ENCODE peak calls at places on chromosome 19, in ten cellular contexts. One of them, this sample, is unnamed.
A peak's percentile ranks its signal among the peaks of the same experiment; 100 is the strongest.

GRCh38 chr19:52658595-52658994 is 20.4 kb upstream of the ZNF83 start:
- DNase-seq in AG04450: no peak
- DNase-seq in left ventricle myocardium inferior: no peak
- DNase-seq in fibroblast of pulmonary artery: no peak
- DNase-seq in adrenal gland: no peak
- DNase-seq in uterus: no peak
- DNase-seq in hepatocyte: peak; percentile 61
- DNase-seq in AG09309: no peak
- DNase-seq in pancreas: no peak
- DNase-seq in GM12878: no peak
- DNase-seq in this sample: no peak

GRCh38 chr19:36245210-36246005 is 30.5 kb downstream of the ZNF146 start:
- DNase-seq in AG04450: no peak
- DNase-seq in left ventricle myocardium inferior: no peak
- DNase-seq in fibroblast of pulmonary artery: no peak
- DNase-seq in adrenal gland: no peak
- DNase-seq in uterus: no peak
- DNase-seq in hepatocyte: no peak
- DNase-seq in AG09309: no peak
- DNase-seq in pancreas: no peak
- DNase-seq in GM12878: no peak
- DNase-seq in this sample: no peak

GRCh38 chr19:4300589-4300988 is 1.6 kb downstream of the TMIGD2 start:
- DNase-seq in AG04450: no peak
- DNase-seq in left ventricle myocardium inferior: no peak
- DNase-seq in fibroblast of pulmonary artery: no peak
- DNase-seq in adrenal gland: no peak
- DNase-seq in uterus: no peak
- DNase-seq in hepatocyte: no peak
- DNase-seq in AG09309: no peak
- DNase-seq in pancreas: no peak
- DNase-seq in GM12878: no peak
- DNase-seq in this sample: no peak

GRCh38 chr19:53958168-53958571 is 4.6 kb upstream of the CACNG8 start:
- DNase-seq in AG04450: no peak
- DNase-seq in left ventricle myocardium inferior: no peak
- DNase-seq in fibroblast of pulmonary artery: peak; percentile 44
- DNase-seq in adrenal gland: no peak
- DNase-seq in uterus: no peak
- DNase-seq in hepatocyte: no peak
- DNase-seq in AG09309: no peak
- DNase-seq in pancreas: no peak
- DNase-seq in GM12878: no peak
- DNase-seq in this sample: no peak

GRCh38 chr19:5686647-5687359 is 3.3 kb upstream of the RPL36 start:
- DNase-seq in AG04450: peak; percentile 74
- DNase-seq in left ventricle myocardium inferior: peak; percentile 98
- DNase-seq in fibroblast of pulmonary artery: peak; percentile 93
- DNase-seq in adrenal gland: peak; percentile 98
- DNase-seq in uterus: peak; percentile 98
- DNase-seq in hepatocyte: peak; percentile 97
- DNase-seq in AG09309: no peak
- DNase-seq in pancreas: peak; percentile 99
- DNase-seq in GM12878: peak; percentile 73
- DNase-seq in this sample: peak; percentile 99

GRCh38 chr19:51754106-51754505 is 2.4 kb upstream of the FPR1 start:
- DNase-seq in AG04450: no peak
- DNase-seq in left ventricle myocardium inferior: no peak
- DNase-seq in fibroblast of pulmonary artery: no peak
- DNase-seq in adrenal gland: peak; percentile 19
- DNase-seq in uterus: no peak
- DNase-seq in hepatocyte: no peak
- DNase-seq in AG09309: no peak
- DNase-seq in pancreas: no peak
- DNase-seq in GM12878: no peak
- DNase-seq in this sample: no peak

GRCh38 chr19:39858541-39858940 is 12.4 kb upstream of the FBL start:
- DNase-seq in AG04450: no peak
- DNase-seq in left ventricle myocardium inferior: peak; percentile 64
- DNase-seq in fibroblast of pulmonary artery: no peak
- DNase-seq in adrenal gland: no peak
- DNase-seq in uterus: no peak
- DNase-seq in hepatocyte: peak; percentile 53
- DNase-seq in AG09309: no peak
- DNase-seq in pancreas: no peak
- DNase-seq in GM12878: no peak
- DNase-seq in this sample: no peak

GRCh38 chr19:15615526-15615925 is 508 bp downstream of the CYP4F8 start:
- DNase-seq in AG04450: no peak
- DNase-seq in left ventricle myocardium inferior: no peak
- DNase-seq in fibroblast of pulmonary artery: no peak
- DNase-seq in adrenal gland: no peak
- DNase-seq in uterus: no peak
- DNase-seq in hepatocyte: no peak
- DNase-seq in AG09309: no peak
- DNase-seq in pancreas: no peak
- DNase-seq in GM12878: no peak
- DNase-seq in this sample: no peak

GRCh38 chr19:30307191-30307974 is 64.8 kb upstream of the ZNF536 start:
- DNase-seq in AG04450: no peak
- DNase-seq in left ventricle myocardium inferior: no peak
- DNase-seq in fibroblast of pulmonary artery: no peak
- DNase-seq in adrenal gland: no peak
- DNase-seq in uterus: no peak
- DNase-seq in hepatocyte: no peak
- DNase-seq in AG09309: no peak
- DNase-seq in pancreas: no peak
- DNase-seq in GM12878: no peak
- DNase-seq in this sample: no peak
- H3K4me3 ChIP-seq in AG04450: no peak overlapping the region
- H3K4me3 ChIP-seq in left ventricle myocardium inferior: no peak overlapping the region
- H3K4me3 ChIP-seq in fibroblast of pulmonary artery: no peak overlapping the region
- H3K4me3 ChIP-seq in adrenal gland: no peak overlapping the region
- H3K4me3 ChIP-seq in uterus: no peak overlapping the region
- H3K4me3 ChIP-seq in hepatocyte: no peak overlapping the region
- H3K4me3 ChIP-seq in AG09309: no peak overlapping the region
- H3K4me3 ChIP-seq in pancreas: no peak overlapping the region
- H3K4me3 ChIP-seq in GM12878: no peak overlapping the region
- H3K4me3 ChIP-seq in this sample: no peak overlapping the region

DNA sequence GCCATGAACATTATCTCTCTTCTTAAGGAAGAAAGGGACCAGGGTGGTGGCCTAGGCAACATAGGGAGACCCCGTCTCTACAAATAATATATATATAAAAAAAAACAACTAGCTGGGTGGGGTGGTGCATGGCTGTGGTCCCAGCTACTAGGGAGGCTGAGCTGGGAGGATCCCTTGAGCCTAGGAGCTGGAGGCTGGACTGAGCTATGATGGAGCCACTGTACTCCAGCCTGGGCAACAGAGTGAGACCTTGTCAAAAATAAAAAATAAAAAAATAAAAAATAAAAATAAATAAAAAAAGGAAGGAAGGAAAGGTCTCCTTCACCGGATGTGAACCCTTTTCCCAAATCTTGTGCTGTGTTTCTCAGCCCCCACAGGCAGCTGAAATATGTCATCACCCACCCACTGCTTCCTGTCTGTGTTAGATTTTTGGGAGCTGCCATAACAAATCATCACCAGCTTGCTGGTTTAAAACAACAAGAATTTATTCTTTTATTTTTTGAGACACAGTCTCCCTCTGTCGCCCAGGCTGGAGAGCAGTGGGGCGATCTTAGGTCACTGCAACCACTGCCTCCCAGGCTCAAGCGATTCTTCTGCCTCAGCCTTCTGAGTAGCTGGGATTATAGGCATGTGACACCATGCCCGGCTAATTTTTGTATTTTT is 9.5 kb upstream of the TSPAN16 start:
- DNase-seq in AG04450: peak; percentile 11
- DNase-seq in left ventricle myocardium inferior: peak; percentile 32
- DNase-seq in fibroblast of pulmonary artery: peak; percentile 86
- DNase-seq in adrenal gland: peak; percentile 26
- DNase-seq in uterus: no peak
- DNase-seq in hepatocyte: no peak
- DNase-seq in AG09309: no peak
- DNase-seq in pancreas: no peak
- DNase-seq in GM12878: no peak
- DNase-seq in this sample: no peak
- TF ChIP-seq CTCF in AG04450: peak; percentile 21
- TF ChIP-seq CTCF in left ventricle myocardium inferior: peak; percentile 61
- TF ChIP-seq CTCF in fibroblast of pulmonary artery: peak; percentile 33
- TF ChIP-seq CTCF in adrenal gland: peak; percentile 11
- TF ChIP-seq CTCF in uterus: peak; percentile 29
- TF ChIP-seq CTCF in hepatocyte: no peak
- TF ChIP-seq CTCF in AG09309: peak; percentile 31
- TF ChIP-seq CTCF in pancreas: no peak
- TF ChIP-seq CTCF in GM12878: no peak
- TF ChIP-seq CTCF in this sample: peak; percentile 29

GRCh38 chr19:32392142-32392541 is 13.4 kb upstream of the DPY19L3 start:
- DNase-seq in AG04450: no peak
- DNase-seq in left ventricle myocardium inferior: no peak
- DNase-seq in fibroblast of pulmonary artery: no peak
- DNase-seq in adrenal gland: no peak
- DNase-seq in uterus: no peak
- DNase-seq in hepatocyte: no peak
- DNase-seq in AG09309: no peak
- DNase-seq in pancreas: no peak
- DNase-seq in GM12878: no peak
- DNase-seq in this sample: no peak

GRCh38 chr19:32392946-32393345 is 12.6 kb upstream of the DPY19L3 start:
- DNase-seq in AG04450: no peak
- DNase-seq in left ventricle myocardium inferior: no peak
- DNase-seq in fibroblast of pulmonary artery: no peak
- DNase-seq in adrenal gland: no peak
- DNase-seq in uterus: no peak
- DNase-seq in hepatocyte: peak; percentile 26
- DNase-seq in AG09309: no peak
- DNase-seq in pancreas: no peak
- DNase-seq in GM12878: no peak
- DNase-seq in this sample: no peak

GRCh38 chr19:32396046-32396652 is 9.4 kb upstream of the DPY19L3 start:
- DNase-seq in AG04450: no peak
- DNase-seq in left ventricle myocardium inferior: no peak
- DNase-seq in fibroblast of pulmonary artery: no peak
- DNase-seq in adrenal gland: no peak
- DNase-seq in uterus: no peak
- DNase-seq in hepatocyte: no peak
- DNase-seq in AG09309: no peak
- DNase-seq in pancreas: no peak
- DNase-seq in GM12878: no peak
- DNase-seq in this sample: no peak

GRCh38 chr19:32401992-32402391 is 3.6 kb upstream of the DPY19L3 start:
- DNase-seq in AG04450: no peak
- DNase-seq in left ventricle myocardium inferior: no peak
- DNase-seq in fibroblast of pulmonary artery: no peak
- DNase-seq in adrenal gland: no peak
- DNase-seq in uterus: no peak
- DNase-seq in hepatocyte: no peak
- DNase-seq in AG09309: no peak
- DNase-seq in pancreas: no peak
- DNase-seq in GM12878: no peak
- DNase-seq in this sample: no peak

DNA sequence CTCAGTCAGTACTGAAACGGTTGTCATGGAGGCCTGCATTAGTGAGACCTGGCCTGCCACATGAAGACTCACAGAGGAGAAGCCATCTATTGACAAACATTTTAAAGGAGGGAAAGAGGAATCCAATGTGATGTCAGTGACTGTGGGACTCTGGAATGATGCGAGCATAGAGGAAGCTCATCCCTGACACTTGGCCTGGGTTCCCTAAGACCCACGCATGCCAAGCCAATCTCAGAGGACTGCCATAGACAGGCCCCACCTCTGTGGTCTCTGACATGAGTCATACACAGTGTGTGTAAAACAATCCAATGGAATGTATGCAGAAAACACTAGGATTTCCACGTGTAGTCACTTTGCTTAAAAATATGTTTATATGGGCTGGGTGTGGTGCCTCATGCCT is 7.8 kb upstream of the DPY19L3 start:
- DNase-seq in AG04450: peak; percentile 57
- DNase-seq in left ventricle myocardium inferior: no peak
- DNase-seq in fibroblast of pulmonary artery: peak; percentile 81
- DNase-seq in adrenal gland: no peak
- DNase-seq in uterus: no peak
- DNase-seq in hepatocyte: peak; percentile 49
- DNase-seq in AG09309: no peak
- DNase-seq in pancreas: no peak
- DNase-seq in GM12878: no peak
- DNase-seq in this sample: no peak
- H3K4me3 ChIP-seq in AG04450: no peak overlapping the region
- H3K4me3 ChIP-seq in left ventricle myocardium inferior: no peak overlapping the region
- H3K4me3 ChIP-seq in fibroblast of pulmonary artery: no peak overlapping the region
- H3K4me3 ChIP-seq in adrenal gland: no peak overlapping the region
- H3K4me3 ChIP-seq in uterus: no peak overlapping the region
- H3K4me3 ChIP-seq in hepatocyte: no peak overlapping the region
- H3K4me3 ChIP-seq in AG09309: no peak overlapping the region
- H3K4me3 ChIP-seq in pancreas: no peak overlapping the region
- H3K4me3 ChIP-seq in GM12878: no peak overlapping the region
- H3K4me3 ChIP-seq in this sample: no peak overlapping the region

GRCh38 chr19:6803036-6803404 is 30.5 kb downstream of the VAV1 start:
- DNase-seq in AG04450: no peak
- DNase-seq in left ventricle myocardium inferior: no peak
- DNase-seq in fibroblast of pulmonary artery: no peak
- DNase-seq in adrenal gland: no peak
- DNase-seq in uterus: no peak
- DNase-seq in hepatocyte: no peak
- DNase-seq in AG09309: no peak
- DNase-seq in pancreas: no peak
- DNase-seq in GM12878: no peak
- DNase-seq in this sample: no peak

GRCh38 chr19:6806488-6806887 is 34.0 kb downstream of the VAV1 start:
- DNase-seq in AG04450: no peak
- DNase-seq in left ventricle myocardium inferior: no peak
- DNase-seq in fibroblast of pulmonary artery: no peak
- DNase-seq in adrenal gland: no peak
- DNase-seq in uterus: no peak
- DNase-seq in hepatocyte: no peak
- DNase-seq in AG09309: no peak
- DNase-seq in pancreas: no peak
- DNase-seq in GM12878: no peak
- DNase-seq in this sample: no peak

GRCh38 chr19:6800991-6801396 is 28.5 kb downstream of the VAV1 start:
- DNase-seq in AG04450: no peak
- DNase-seq in left ventricle myocardium inferior: no peak
- DNase-seq in fibroblast of pulmonary artery: peak; percentile 34
- DNase-seq in adrenal gland: no peak
- DNase-seq in uterus: no peak
- DNase-seq in hepatocyte: no peak
- DNase-seq in AG09309: peak; percentile 7
- DNase-seq in pancreas: no peak
- DNase-seq in GM12878: no peak
- DNase-seq in this sample: no peak

GRCh38 chr19:6801397-6802086 is 29.0 kb downstream of the VAV1 start:
- DNase-seq in AG04450: no peak
- DNase-seq in left ventricle myocardium inferior: peak; percentile 69
- DNase-seq in fibroblast of pulmonary artery: peak; percentile 26
- DNase-seq in adrenal gland: peak; percentile 62
- DNase-seq in uterus: peak; percentile 29
- DNase-seq in hepatocyte: no peak
- DNase-seq in AG09309: no peak
- DNase-seq in pancreas: peak; percentile 40
- DNase-seq in GM12878: peak; percentile 85
- DNase-seq in this sample: peak; percentile 77

DNA sequence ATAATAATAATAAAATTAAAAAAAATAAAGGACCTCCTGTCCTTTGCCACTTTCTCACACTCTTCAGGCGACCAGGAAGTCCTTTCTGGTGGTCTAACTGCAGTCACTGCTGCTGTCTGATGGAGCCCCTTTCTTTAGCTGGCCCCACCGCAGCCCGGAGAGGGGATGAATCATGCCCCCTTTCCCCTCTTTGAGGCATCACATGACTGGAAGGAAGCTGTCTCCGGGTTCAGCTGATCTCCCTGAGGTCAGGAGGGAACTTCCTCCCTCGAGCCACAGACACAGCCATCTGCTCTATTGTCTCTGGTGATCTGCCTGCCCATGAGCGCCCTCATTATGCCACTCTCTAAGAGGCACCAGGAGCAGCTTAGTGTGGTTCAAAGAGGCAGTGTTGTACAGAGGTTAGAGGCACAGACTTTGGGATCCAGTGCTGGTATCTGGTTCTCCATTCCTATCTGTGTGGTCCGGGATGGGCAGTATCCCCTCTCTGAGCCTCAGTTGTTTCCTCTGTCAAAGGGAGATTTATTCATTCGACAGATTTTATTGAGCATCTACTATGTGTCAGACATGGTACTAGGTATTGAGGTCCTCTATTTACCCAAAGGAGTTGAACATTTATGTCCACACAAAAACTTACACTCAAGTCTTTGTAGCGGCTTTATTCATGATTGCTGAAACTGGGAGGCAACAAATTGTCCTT is 30.0 kb downstream of the VAV1 start:
- DNase-seq in AG04450: no peak
- DNase-seq in left ventricle myocardium inferior: peak; percentile 30
- DNase-seq in fibroblast of pulmonary artery: no peak
- DNase-seq in adrenal gland: peak; percentile 52
- DNase-seq in uterus: no peak
- DNase-seq in hepatocyte: no peak
- DNase-seq in AG09309: no peak
- DNase-seq in pancreas: no peak
- DNase-seq in GM12878: peak; percentile 78
- DNase-seq in this sample: peak; percentile 53
- TF ChIP-seq CTCF in AG04450: no peak
- TF ChIP-seq CTCF in left ventricle myocardium inferior: no peak
- TF ChIP-seq CTCF in fibroblast of pulmonary artery: no peak
- TF ChIP-seq CTCF in adrenal gland: no peak
- TF ChIP-seq CTCF in uterus: no peak
- TF ChIP-seq CTCF in hepatocyte: no peak
- TF ChIP-seq CTCF in AG09309: no peak
- TF ChIP-seq CTCF in pancreas: no peak
- TF ChIP-seq CTCF in GM12878: no peak
- TF ChIP-seq CTCF in this sample: no peak

This sample was measured in lung.